ENCODE peak calls at places on chromosome 4, in four cellular contexts. D is upper lobe of left lung, S is HepG2, K is A549. L is an unnamed sample.

GRCh38 chr4:139807483-139807882 is 141.9 kb downstream of the MGST2 start:
- ATAC-seq in D (no peak), K (no peak), S (no peak), L (no peak)

GRCh38 chr4:2412534-2412884 is 5.9 kb downstream of the ZFYVE28 start:
- ATAC-seq in K (peak; percentile 5), S (no peak), D (no peak), L (no peak)

GRCh38 chr4:16544251-16544721 is 318.0 kb upstream of the TAPT1 start:
- ATAC-seq in K (no peak), S (no peak), D (peak; percentile 84), L (peak; percentile 92)

GRCh38 chr4:181213562-181213961 is 1029.6 kb upstream of the TENM3 start:
- ATAC-seq in S (no peak), D (peak; percentile 54), K (no peak), L (peak; percentile 70)

GRCh38 chr4:128298852-128299251 is 11.2 kb upstream of the PGRMC2 start:
- ATAC-seq in S (peak; percentile 73), D (no peak), K (no peak), L (no peak)

GRCh38 chr4:173415092-173415491 is 16.2 kb upstream of the SCRG1 start:
- ATAC-seq in D (peak; percentile 69), S (no peak), K (no peak), L (peak; percentile 42)

GRCh38 chr4:102791318-102791835 is 30.6 kb upstream of the MANBA start:
- ATAC-seq in K (no peak), S (peak; percentile 9), D (no peak), L (no peak)

GRCh38 chr4:146267826-146268225 is 53.5 kb downstream of the REELD1 start:
- ATAC-seq in K (no peak), S (no peak), D (no peak), L (peak; percentile 67)

GRCh38 chr4:73019462-73020047 is 50.0 kb downstream of the COX18 start:
- ATAC-seq in S (no peak), D (peak; percentile 60), K (no peak), L (no peak)

GRCh38 chr4:69843932-69844331 is 16.0 kb downstream of the SULT1E1 start:
- ATAC-seq in S (no peak), D (no peak), K (no peak), L (no peak)

GRCh38 chr4:182143086-182143821 is 99.9 kb upstream of the TENM3 start:
- ATAC-seq in K (peak; percentile 5), D (peak; percentile 20), S (no peak), L (no peak)

GRCh38 chr4:40555176-40555900 is 74.3 kb downstream of the RBM47 start:
- ATAC-seq in S (no peak), D (no peak), K (no peak), L (no peak)

GRCh38 chr4:40550900-40551546 is 78.6 kb downstream of the RBM47 start:
- ATAC-seq in K (peak; percentile 78), D (peak; percentile 53), S (peak; percentile 78), L (no peak)

GRCh38 chr4:40557741-40558140 is 71.9 kb downstream of the RBM47 start:
- ATAC-seq in D (no peak), S (no peak), K (no peak), L (no peak)

GRCh38 chr4:40552536-40552935 is 77.1 kb downstream of the RBM47 start:
- ATAC-seq in D (no peak), S (no peak), K (peak; percentile 82), L (no peak)

DNA sequence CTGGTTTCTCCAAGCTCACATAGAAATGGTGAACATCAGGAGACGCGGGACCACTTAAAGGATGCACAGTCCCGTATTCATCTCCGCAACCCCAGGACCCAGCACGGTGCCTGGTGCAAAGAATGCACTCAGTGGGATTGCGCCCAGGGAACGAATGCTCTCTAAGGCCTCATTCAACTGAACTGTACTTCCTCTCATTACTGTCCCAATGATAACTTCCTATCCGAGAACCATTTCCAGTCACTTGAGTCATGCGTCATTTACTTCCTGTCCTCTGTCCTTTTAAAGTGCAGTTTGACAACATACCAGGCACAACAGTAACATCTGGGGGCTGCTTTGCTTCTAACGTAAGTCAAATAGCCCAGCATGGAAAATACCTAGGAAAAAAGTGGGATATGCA is 75.7 kb downstream of the RBM47 start:
- ATAC-seq in K (no peak), D (peak; percentile 80), S (no peak), L (peak; percentile 49)
- H3K27ac ChIP-seq in K (no peak overlapping the region), D (peak overlapping the region; percentile 70), S (no peak overlapping the region), L (peak overlapping the region; percentile 10)

DNA sequence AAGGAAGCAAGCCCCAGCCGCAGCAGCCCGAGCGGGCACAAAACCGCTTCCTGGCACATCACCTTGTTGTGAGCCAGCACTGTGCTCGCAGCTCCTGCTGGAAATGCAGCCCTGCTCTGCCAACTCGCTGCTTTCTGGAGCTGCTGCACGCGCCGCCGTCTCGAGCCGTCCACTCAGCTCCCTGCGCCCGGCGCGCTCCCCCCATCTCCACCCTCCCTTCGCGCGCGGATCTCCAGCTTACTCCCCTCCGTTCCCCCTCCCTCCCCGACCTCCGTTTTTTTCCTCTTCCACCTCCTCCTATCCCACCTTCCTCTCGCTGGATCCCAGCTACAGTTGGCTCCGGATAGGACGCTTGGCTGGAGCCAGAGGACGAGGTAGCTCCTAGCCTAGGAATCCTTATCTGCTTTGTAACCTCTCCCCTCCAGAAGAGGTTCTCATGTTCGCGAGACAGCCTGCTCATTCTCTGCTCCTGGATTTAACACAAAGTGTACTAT is at the start of gene SPOCK3:
- ATAC-seq in K (peak; percentile 93), D (peak; percentile 72), S (peak; percentile 95), L (no peak)
- TF ChIP-seq POLR2A in K (no peak), D (no peak), S (no peak), L (no peak)

GRCh38 chr4:98928131-98928504 is 815 bp downstream of the EIF4E start:
- ATAC-seq in K (peak; percentile 76), D (peak; percentile 77), S (peak; percentile 85), L (peak; percentile 42)

GRCh38 chr4:98929341-98930267 is 671 bp upstream of the EIF4E start:
- ATAC-seq in S (peak; percentile 79), K (peak; percentile 79), D (peak; percentile 86), L (peak; percentile 60)

GRCh38 chr4:98930311-98930865 is 1.5 kb upstream of the EIF4E start:
- ATAC-seq in D (no peak), S (no peak), K (no peak), L (no peak)

GRCh38 chr4:98932539-98932938 is 3.6 kb upstream of the EIF4E start:
- ATAC-seq in D (no peak), S (no peak), K (no peak), L (no peak)

DNA sequence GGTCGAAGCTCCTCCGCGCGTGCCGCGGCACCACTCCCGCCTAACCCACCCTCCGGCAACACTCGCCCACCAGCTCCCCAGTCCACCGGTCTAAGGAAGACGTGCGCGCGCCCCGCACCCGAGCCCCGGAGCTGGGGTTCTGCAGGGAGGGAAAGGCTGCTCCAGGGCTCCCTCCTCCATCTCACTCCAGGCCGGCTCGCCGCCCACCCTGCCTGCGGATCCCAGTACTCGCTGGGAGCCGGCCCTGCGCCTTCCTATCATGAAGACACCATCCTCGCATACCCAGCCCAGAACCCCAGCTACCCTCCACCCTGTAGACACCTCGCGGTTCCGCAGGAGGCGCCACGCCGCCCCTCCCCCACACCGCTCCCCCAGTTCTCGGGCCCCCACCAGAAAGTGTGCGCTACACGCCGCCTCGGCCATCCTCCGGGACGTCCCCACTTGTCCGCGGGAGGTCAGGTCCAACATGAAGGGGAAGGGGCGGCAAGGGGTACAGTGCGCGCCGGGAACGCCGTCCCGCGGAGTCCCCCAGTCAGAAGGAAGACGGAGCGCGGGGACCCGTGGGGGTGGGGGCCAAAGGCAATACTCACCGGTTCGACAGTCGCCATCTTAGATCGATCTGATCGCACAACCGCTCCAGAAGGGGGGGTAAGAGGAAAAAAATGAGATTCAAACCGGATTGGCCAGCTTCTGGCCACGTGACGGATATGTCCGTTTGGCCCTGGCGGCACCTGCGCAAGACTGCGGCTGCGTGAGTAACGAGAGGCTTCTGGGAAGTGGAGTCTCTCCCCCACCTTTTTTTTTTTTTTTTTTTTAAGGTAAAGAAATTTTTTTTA is at the start of gene EIF4E:
- ATAC-seq in S (peak; percentile 78), D (peak; percentile 94), K (peak; percentile 67), L (peak; percentile 95)
- TF ChIP-seq EP300 in S (no peak), D (no peak), K (no peak), L (no peak)

GRCh38 chr4:127268367-127268766 is 364.4 kb upstream of the INTU start:
- ATAC-seq in D (no peak), S (no peak), K (no peak), L (no peak)
- H3K27ac ChIP-seq in D (no peak overlapping the region), S (no peak overlapping the region), K (no peak overlapping the region), L (no peak overlapping the region)

DNA sequence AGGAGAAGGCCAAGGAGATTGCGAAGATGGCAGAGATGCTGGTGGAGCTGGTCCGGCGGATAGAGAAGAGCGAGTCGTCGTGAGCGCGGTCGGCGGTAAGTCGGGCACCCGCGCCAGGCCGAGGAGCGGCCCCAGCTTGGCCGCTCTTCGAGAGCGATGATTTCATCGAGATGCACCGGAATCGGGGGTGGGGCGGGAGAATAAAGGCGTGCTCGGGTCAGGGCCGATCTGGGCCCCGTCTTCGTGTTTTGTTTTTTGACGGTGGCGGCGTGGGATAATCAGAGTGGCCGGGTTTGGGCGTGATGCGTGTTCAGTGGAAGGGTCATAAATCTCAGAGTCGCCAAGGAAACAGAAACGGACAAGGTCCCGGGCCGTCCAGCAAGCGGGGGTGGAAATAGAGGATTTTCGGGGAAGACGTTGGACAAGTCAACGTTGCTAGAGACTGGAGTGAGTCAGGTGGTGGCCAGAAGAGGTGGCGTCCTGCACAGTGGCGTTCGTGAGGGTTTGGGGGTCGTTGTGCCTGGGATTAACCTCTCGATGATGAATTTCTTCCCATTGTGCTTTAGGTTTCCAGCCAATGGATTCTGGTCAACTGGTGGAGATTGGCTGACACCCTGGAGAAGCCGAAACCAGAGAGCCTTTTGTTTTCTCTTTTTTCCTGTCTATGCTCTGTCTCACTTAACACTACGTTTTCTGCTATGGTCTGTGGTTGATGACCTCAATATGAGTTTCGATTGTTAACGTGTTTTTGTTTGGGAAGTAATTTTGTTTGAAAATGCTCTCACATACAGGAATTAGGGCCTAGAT is 882 bp downstream of the MRFAP1 start:
- ATAC-seq in S (peak; percentile 54), D (peak; percentile 85), K (peak; percentile 38), L (peak; percentile 60)
- TF ChIP-seq POLR2A in S (no peak), D (peak; percentile 34), K (no peak), L (no peak)

DNA sequence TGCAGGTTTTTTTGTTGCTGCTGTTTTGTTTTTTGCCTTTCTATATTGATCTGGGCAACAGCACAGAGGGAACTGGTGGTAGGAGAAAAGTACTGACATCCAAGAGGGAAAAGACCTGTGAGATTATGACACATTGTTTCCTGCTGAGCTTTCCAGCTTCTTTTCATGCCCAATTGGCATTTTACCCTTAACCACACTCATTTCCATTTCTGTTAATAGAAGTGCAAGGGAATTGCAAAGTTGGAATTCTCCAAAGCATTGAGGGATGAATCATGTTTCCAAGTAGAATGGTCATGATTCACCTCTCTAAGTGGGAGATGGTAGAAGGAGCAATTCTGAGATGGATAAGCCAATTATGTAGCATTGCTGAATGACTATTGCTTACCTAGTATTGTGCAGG is 161.5 kb downstream of the PPARGC1A start:
- ATAC-seq in S (no peak), D (peak; percentile 36), K (peak; percentile 43), L (no peak)
- TF ChIP-seq EP300 in S (no peak), D (no peak), K (no peak), L (no peak)

L was measured in gastroesophageal sphincter.